ENCODE peak calls at places on chromosomes 12 and 14, in ten cellular contexts. One of them, this sample, is unnamed. For H3K4me1, the result is how much of the 10 kb centered on the place peaks cover.

GRCh38 chr12:52749827-52750226 is 27.3 kb downstream of the KRT76 start:
- DNase-seq in tibial nerve: no peak
- DNase-seq in upper lobe of left lung: no peak
- DNase-seq in transverse colon: no peak
- DNase-seq in GM12878: no peak
- DNase-seq in sigmoid colon: no peak
- DNase-seq in stomach: no peak
- DNase-seq in K562: no peak
- DNase-seq in A549: no peak
- DNase-seq in ovary: no peak
- DNase-seq in this sample: no peak

GRCh38 chr12:105936496-105936895 is 202.3 kb downstream of the NUAK1 start:
- DNase-seq in tibial nerve: no peak
- DNase-seq in upper lobe of left lung: no peak
- DNase-seq in transverse colon: no peak
- DNase-seq in GM12878: no peak
- DNase-seq in sigmoid colon: no peak
- DNase-seq in stomach: no peak
- DNase-seq in K562: no peak
- DNase-seq in A549: no peak
- DNase-seq in ovary: no peak
- DNase-seq in this sample: no peak

GRCh38 chr14:61480704-61481285 is 159.4 kb downstream of the PRKCH start:
- DNase-seq in tibial nerve: no peak
- DNase-seq in upper lobe of left lung: no peak
- DNase-seq in transverse colon: no peak
- DNase-seq in GM12878: no peak
- DNase-seq in sigmoid colon: no peak
- DNase-seq in stomach: no peak
- DNase-seq in K562: no peak
- DNase-seq in A549: no peak
- DNase-seq in ovary: no peak
- DNase-seq in this sample: no peak

GRCh38 chr14:76268700-76269099 is 107.2 kb upstream of the ESRRB start:
- DNase-seq in tibial nerve: no peak
- DNase-seq in upper lobe of left lung: no peak
- DNase-seq in transverse colon: no peak
- DNase-seq in GM12878: no peak
- DNase-seq in sigmoid colon: peak
- DNase-seq in stomach: no peak
- DNase-seq in K562: no peak
- DNase-seq in A549: no peak
- DNase-seq in ovary: no peak
- DNase-seq in this sample: no peak

GRCh38 chr14:94026886-94027469 is 838 bp downstream of the OTUB2 start:
- DNase-seq in tibial nerve: no peak
- DNase-seq in upper lobe of left lung: no peak
- DNase-seq in transverse colon: no peak
- DNase-seq in GM12878: no peak
- DNase-seq in sigmoid colon: no peak
- DNase-seq in stomach: no peak
- DNase-seq in K562: no peak
- DNase-seq in A549: no peak
- DNase-seq in ovary: no peak
- DNase-seq in this sample: no peak

GRCh38 chr14:26765768-26766550 is 168.1 kb upstream of the NOVA1 start:
- DNase-seq in tibial nerve: peak
- DNase-seq in upper lobe of left lung: peak
- DNase-seq in transverse colon: peak
- DNase-seq in GM12878: no peak
- DNase-seq in sigmoid colon: peak
- DNase-seq in stomach: no peak
- DNase-seq in K562: no peak
- DNase-seq in A549: no peak
- DNase-seq in ovary: peak
- DNase-seq in this sample: no peak

GRCh38 chr12:6825398-6826124 is 2.6 kb upstream of the P3H3 start:
- DNase-seq in tibial nerve: peak
- DNase-seq in upper lobe of left lung: peak
- DNase-seq in transverse colon: peak
- DNase-seq in GM12878: no peak
- DNase-seq in sigmoid colon: peak
- DNase-seq in stomach: peak
- DNase-seq in K562: peak
- DNase-seq in A549: peak
- DNase-seq in ovary: peak
- DNase-seq in this sample: peak

GRCh38 chr12:52139579-52140062 is 52.2 kb downstream of the KRT80 start:
- DNase-seq in tibial nerve: no peak
- DNase-seq in upper lobe of left lung: peak
- DNase-seq in transverse colon: peak
- DNase-seq in GM12878: no peak
- DNase-seq in sigmoid colon: no peak
- DNase-seq in stomach: peak
- DNase-seq in K562: peak
- DNase-seq in A549: peak
- DNase-seq in ovary: no peak
- DNase-seq in this sample: no peak

GRCh38 chr12:6074979-6075585 is 49.4 kb downstream of the VWF start:
- DNase-seq in tibial nerve: no peak
- DNase-seq in upper lobe of left lung: peak
- DNase-seq in transverse colon: peak
- DNase-seq in GM12878: no peak
- DNase-seq in sigmoid colon: no peak
- DNase-seq in stomach: peak
- DNase-seq in K562: no peak
- DNase-seq in A549: no peak
- DNase-seq in ovary: no peak
- DNase-seq in this sample: no peak

GRCh38 chr12:127742231-127742630 is 524.7 kb upstream of the TMEM132C start:
- DNase-seq in tibial nerve: no peak
- DNase-seq in upper lobe of left lung: no peak
- DNase-seq in transverse colon: no peak
- DNase-seq in GM12878: no peak
- DNase-seq in sigmoid colon: no peak
- DNase-seq in stomach: no peak
- DNase-seq in K562: no peak
- DNase-seq in A549: no peak
- DNase-seq in ovary: no peak
- DNase-seq in this sample: no peak

GRCh38 chr14:68547305-68548193 is 245.3 kb downstream of the ZFP36L1 start:
- DNase-seq in tibial nerve: peak
- DNase-seq in upper lobe of left lung: peak
- DNase-seq in transverse colon: peak
- DNase-seq in GM12878: no peak
- DNase-seq in sigmoid colon: peak
- DNase-seq in stomach: peak
- DNase-seq in K562: no peak
- DNase-seq in A549: peak
- DNase-seq in ovary: peak
- DNase-seq in this sample: peak
- H3K27ac ChIP-seq in tibial nerve: peak
- H3K27ac ChIP-seq in upper lobe of left lung: peak
- H3K27ac ChIP-seq in transverse colon: peak
- H3K27ac ChIP-seq in GM12878: no peak
- H3K27ac ChIP-seq in sigmoid colon: peak
- H3K27ac ChIP-seq in stomach: peak
- H3K27ac ChIP-seq in K562: no peak
- H3K27ac ChIP-seq in A549: peak
- H3K27ac ChIP-seq in ovary: peak
- H3K27ac ChIP-seq in this sample: peak

GRCh38 chr12:46585854-46586621 is 213.5 kb upstream of the SLC38A2 start:
- DNase-seq in tibial nerve: no peak
- DNase-seq in upper lobe of left lung: peak
- DNase-seq in transverse colon: peak
- DNase-seq in GM12878: no peak
- DNase-seq in sigmoid colon: no peak
- DNase-seq in stomach: peak
- DNase-seq in K562: no peak
- DNase-seq in A549: no peak
- DNase-seq in ovary: no peak
- DNase-seq in this sample: no peak

GRCh38 chr12:46590991-46591703 is 218.6 kb upstream of the SLC38A2 start:
- DNase-seq in tibial nerve: no peak
- DNase-seq in upper lobe of left lung: no peak
- DNase-seq in transverse colon: no peak
- DNase-seq in GM12878: no peak
- DNase-seq in sigmoid colon: no peak
- DNase-seq in stomach: no peak
- DNase-seq in K562: no peak
- DNase-seq in A549: no peak
- DNase-seq in ovary: no peak
- DNase-seq in this sample: no peak
- TF ChIP-seq EP300 in tibial nerve: no peak
- TF ChIP-seq EP300 in upper lobe of left lung: no peak
- TF ChIP-seq EP300 in transverse colon: no peak
- TF ChIP-seq EP300 in GM12878: no peak
- TF ChIP-seq EP300 in sigmoid colon: no peak
- TF ChIP-seq EP300 in stomach: no peak
- TF ChIP-seq EP300 in K562: no peak
- TF ChIP-seq EP300 in A549: no peak
- TF ChIP-seq EP300 in ovary: no peak
- TF ChIP-seq EP300 in this sample: no peak

GRCh38 chr12:65899289-65899688 is 75.0 kb downstream of the HMGA2 start:
- DNase-seq in tibial nerve: no peak
- DNase-seq in upper lobe of left lung: no peak
- DNase-seq in transverse colon: no peak
- DNase-seq in GM12878: no peak
- DNase-seq in sigmoid colon: no peak
- DNase-seq in stomach: no peak
- DNase-seq in K562: no peak
- DNase-seq in A549: no peak
- DNase-seq in ovary: no peak
- DNase-seq in this sample: no peak
- H3K4me1 ChIP-seq in tibial nerve: under half
- H3K4me1 ChIP-seq in upper lobe of left lung: under half
- H3K4me1 ChIP-seq in transverse colon: under half
- H3K4me1 ChIP-seq in GM12878: under half
- H3K4me1 ChIP-seq in sigmoid colon: under half
- H3K4me1 ChIP-seq in stomach: under half
- H3K4me1 ChIP-seq in K562: under half
- H3K4me1 ChIP-seq in A549: under half
- H3K4me1 ChIP-seq in ovary: under half
- H3K4me1 ChIP-seq in this sample: under half

GRCh38 chr12:19151298-19151697 is 21.8 kb downstream of the PLEKHA5 start:
- DNase-seq in tibial nerve: no peak
- DNase-seq in upper lobe of left lung: no peak
- DNase-seq in transverse colon: no peak
- DNase-seq in GM12878: no peak
- DNase-seq in sigmoid colon: no peak
- DNase-seq in stomach: no peak
- DNase-seq in K562: no peak
- DNase-seq in A549: no peak
- DNase-seq in ovary: no peak
- DNase-seq in this sample: no peak
- H3K27ac ChIP-seq in tibial nerve: no peak
- H3K27ac ChIP-seq in upper lobe of left lung: no peak
- H3K27ac ChIP-seq in transverse colon: no peak
- H3K27ac ChIP-seq in GM12878: no peak
- H3K27ac ChIP-seq in sigmoid colon: no peak
- H3K27ac ChIP-seq in stomach: no peak
- H3K27ac ChIP-seq in K562: no peak
- H3K27ac ChIP-seq in A549: no peak
- H3K27ac ChIP-seq in ovary: no peak
- H3K27ac ChIP-seq in this sample: no peak

GRCh38 chr14:97331526-97331925 is 534.3 kb downstream of the VRK1 start:
- DNase-seq in tibial nerve: no peak
- DNase-seq in upper lobe of left lung: no peak
- DNase-seq in transverse colon: no peak
- DNase-seq in GM12878: no peak
- DNase-seq in sigmoid colon: no peak
- DNase-seq in stomach: no peak
- DNase-seq in K562: no peak
- DNase-seq in A549: no peak
- DNase-seq in ovary: no peak
- DNase-seq in this sample: no peak
- TF ChIP-seq EP300 in tibial nerve: no peak
- TF ChIP-seq EP300 in upper lobe of left lung: no peak
- TF ChIP-seq EP300 in transverse colon: no peak
- TF ChIP-seq EP300 in GM12878: no peak
- TF ChIP-seq EP300 in sigmoid colon: no peak
- TF ChIP-seq EP300 in stomach: no peak
- TF ChIP-seq EP300 in K562: no peak
- TF ChIP-seq EP300 in A549: no peak
- TF ChIP-seq EP300 in ovary: no peak
- TF ChIP-seq EP300 in this sample: no peak

GRCh38 chr12:54424232-54424631 is 5.2 kb upstream of the ITGA5 start:
- DNase-seq in tibial nerve: no peak
- DNase-seq in upper lobe of left lung: no peak
- DNase-seq in transverse colon: no peak
- DNase-seq in GM12878: no peak
- DNase-seq in sigmoid colon: peak
- DNase-seq in stomach: no peak
- DNase-seq in K562: no peak
- DNase-seq in A549: no peak
- DNase-seq in ovary: no peak
- DNase-seq in this sample: no peak
- H3K4me1 ChIP-seq in tibial nerve: under half
- H3K4me1 ChIP-seq in upper lobe of left lung: half or more
- H3K4me1 ChIP-seq in transverse colon: under half
- H3K4me1 ChIP-seq in GM12878: under half
- H3K4me1 ChIP-seq in sigmoid colon: half or more
- H3K4me1 ChIP-seq in stomach: under half
- H3K4me1 ChIP-seq in K562: half or more
- H3K4me1 ChIP-seq in A549: half or more
- H3K4me1 ChIP-seq in ovary: under half
- H3K4me1 ChIP-seq in this sample: half or more

This sample was measured in suprapubic skin.